ENCODE peak calls at places on chromosomes 13 and 19, in six cellular contexts. F, I, W, L, X and H are unnamed samples.

GRCh38 chr13:99693812-99694211 is 192.5 kb downstream of the TM9SF2 start:
- DNase-seq in F (no peak), I (no peak), W (no peak), L (no peak), X (no peak), H (no peak)

GRCh38 chr13:46051958-46052313 is 610 bp downstream of the ZC3H13 start:
- DNase-seq in F (no peak), I (no peak), W (no peak), L (no peak), X (no peak), H (no peak)

GRCh38 chr13:93727301-93728141 is 500.9 kb downstream of the GPC6 start:
- DNase-seq in F (no peak), I (no peak), W (no peak), L (peak; percentile 57), X (no peak), H (no peak)

GRCh38 chr13:74825170-74825948 is 656.6 kb downstream of the TBC1D4 start:
- DNase-seq in F (no peak), I (peak; percentile 23), W (no peak), L (peak; percentile 64), X (peak; percentile 48), H (no peak)

GRCh38 chr19:33132425-33132824 is 511 bp downstream of the WDR88 start:
- DNase-seq in F (no peak), I (no peak), W (no peak), L (no peak), X (no peak), H (no peak)

GRCh38 chr13:79810671-79811070 is 329.7 kb downstream of the NDFIP2 start:
- DNase-seq in F (no peak), I (peak; percentile 31), W (no peak), L (peak; percentile 61), X (no peak), H (no peak)

GRCh38 chr19:42989851-42990250 is 36.4 kb downstream of the PSG11 start:
- DNase-seq in F (no peak), I (no peak), W (no peak), L (no peak), X (no peak), H (no peak)

GRCh38 chr13:96900992-96901391 is 93.3 kb downstream of the OXGR1 start:
- DNase-seq in F (no peak), I (no peak), W (no peak), L (no peak), X (no peak), H (no peak)

GRCh38 chr13:26629260-26629659 is 71.8 kb downstream of the WASF3 start:
- DNase-seq in F (no peak), I (no peak), W (no peak), L (no peak), X (no peak), H (no peak)

GRCh38 chr19:41861098-41861768 is 1.2 kb downstream of the RPS19 start:
- DNase-seq in F (no peak), I (no peak), W (no peak), L (no peak), X (no peak), H (no peak)

GRCh38 chr13:111210945-111211469 is 95.9 kb downstream of the ARHGEF7 start:
- DNase-seq in F (no peak), I (no peak), W (no peak), L (peak; percentile 26), X (no peak), H (no peak)

GRCh38 chr19:49552749-49553148 is 24.9 kb downstream of the RCN3 start:
- DNase-seq in F (no peak), I (no peak), W (no peak), L (no peak), X (no peak), H (no peak)

GRCh38 chr13:33611016-33611805 is 206.7 kb upstream of the RFC3 start:
- DNase-seq in F (peak; percentile 48), I (no peak), W (no peak), L (peak; percentile 74), X (peak; percentile 35), H (peak; percentile 84)

GRCh38 chr13:111385182-111385857 is 64.9 kb downstream of the TEX29 start:
- DNase-seq in F (no peak), I (no peak), W (no peak), L (no peak), X (no peak), H (peak; percentile 6)

GRCh38 chr13:67769063-67769986 is 539.2 kb upstream of the PCDH9 start:
- DNase-seq in F (no peak), I (no peak), W (no peak), L (no peak), X (no peak), H (no peak)

DNA sequence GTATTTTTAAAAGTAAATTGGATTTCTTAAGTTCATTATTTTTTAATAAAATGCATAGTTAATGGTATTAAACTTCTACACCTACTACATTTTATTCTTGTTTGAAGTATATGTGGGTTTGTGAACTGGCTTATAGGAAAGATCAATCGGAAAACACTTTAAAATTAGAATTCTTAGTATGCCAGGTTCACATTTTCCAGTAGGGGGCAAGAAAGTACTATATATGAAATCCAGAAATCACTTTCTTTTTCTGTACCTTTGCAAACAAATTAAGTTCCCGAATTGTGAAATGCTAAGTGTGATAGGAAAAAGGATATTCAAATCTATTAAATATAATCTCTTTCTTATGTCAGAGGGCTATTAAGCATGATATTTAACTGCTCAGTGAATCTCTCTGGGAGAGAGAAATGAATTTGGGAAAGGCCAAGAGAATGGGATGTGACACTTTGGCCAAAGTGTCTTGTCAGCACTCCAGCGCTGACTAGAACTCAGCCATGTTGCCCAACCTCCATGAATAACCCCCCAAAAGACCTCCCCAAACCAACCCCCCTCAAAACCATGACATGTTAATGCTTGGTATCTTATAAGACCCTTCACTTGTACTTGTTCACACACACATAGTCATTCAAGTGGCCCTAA is 122.6 kb upstream of the SLC10A2 start:
- DNase-seq in F (no peak), I (no peak), W (no peak), L (peak; percentile 64), X (no peak), H (no peak)
- TF ChIP-seq CTCF in F (no peak), I (no peak), W (peak; percentile 41), L (peak; percentile 52), X (no peak), H (peak; percentile 61)

DNA sequence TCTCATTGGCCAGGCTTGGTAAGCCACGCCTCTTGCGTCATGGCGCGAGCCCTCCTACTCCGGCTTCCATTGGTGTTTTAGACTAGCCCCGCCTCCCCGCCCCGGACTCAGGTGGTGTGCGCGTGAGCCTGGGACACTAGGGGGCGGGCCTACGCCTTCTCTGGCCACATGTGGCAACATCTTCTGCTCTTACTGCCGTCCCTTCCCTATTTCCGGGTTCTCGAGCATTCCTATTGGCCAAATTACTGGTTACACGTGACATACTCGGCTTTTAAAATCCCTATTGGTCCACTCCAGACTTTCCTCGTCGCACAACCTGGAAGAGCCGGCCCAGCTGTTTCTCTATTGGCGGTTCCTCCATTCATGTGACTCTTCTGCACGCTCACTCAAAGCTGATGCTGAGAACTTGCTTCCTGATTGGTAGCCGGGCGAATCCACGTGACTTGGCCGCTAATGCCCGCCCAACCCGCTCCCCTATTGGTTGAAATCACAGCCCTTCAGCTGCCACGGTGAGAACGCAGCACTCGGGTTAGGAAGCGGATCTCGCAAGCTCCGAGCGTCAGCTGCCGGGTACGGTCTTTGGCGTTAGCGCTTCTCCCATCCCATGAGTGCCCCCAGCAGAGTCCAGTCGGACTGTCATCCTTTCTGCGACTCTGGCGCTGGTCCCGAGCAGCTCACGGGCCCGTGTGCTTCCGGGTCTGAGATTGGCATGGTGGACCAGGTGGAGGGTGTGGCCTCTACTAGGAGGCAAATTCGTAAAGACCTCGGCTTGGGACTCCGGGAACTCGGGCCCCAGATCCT is at the start of gene BLOC1S3:
- DNase-seq in F (peak; percentile 100), I (peak; percentile 100), W (peak; percentile 100), L (peak; percentile 100), X (peak; percentile 100), H (peak; percentile 100)
- TF ChIP-seq CTCF in F (peak; percentile 36), I (peak; percentile 65), W (peak; percentile 43), L (peak; percentile 28), X (peak; percentile 33), H (peak; percentile 74)

DNA sequence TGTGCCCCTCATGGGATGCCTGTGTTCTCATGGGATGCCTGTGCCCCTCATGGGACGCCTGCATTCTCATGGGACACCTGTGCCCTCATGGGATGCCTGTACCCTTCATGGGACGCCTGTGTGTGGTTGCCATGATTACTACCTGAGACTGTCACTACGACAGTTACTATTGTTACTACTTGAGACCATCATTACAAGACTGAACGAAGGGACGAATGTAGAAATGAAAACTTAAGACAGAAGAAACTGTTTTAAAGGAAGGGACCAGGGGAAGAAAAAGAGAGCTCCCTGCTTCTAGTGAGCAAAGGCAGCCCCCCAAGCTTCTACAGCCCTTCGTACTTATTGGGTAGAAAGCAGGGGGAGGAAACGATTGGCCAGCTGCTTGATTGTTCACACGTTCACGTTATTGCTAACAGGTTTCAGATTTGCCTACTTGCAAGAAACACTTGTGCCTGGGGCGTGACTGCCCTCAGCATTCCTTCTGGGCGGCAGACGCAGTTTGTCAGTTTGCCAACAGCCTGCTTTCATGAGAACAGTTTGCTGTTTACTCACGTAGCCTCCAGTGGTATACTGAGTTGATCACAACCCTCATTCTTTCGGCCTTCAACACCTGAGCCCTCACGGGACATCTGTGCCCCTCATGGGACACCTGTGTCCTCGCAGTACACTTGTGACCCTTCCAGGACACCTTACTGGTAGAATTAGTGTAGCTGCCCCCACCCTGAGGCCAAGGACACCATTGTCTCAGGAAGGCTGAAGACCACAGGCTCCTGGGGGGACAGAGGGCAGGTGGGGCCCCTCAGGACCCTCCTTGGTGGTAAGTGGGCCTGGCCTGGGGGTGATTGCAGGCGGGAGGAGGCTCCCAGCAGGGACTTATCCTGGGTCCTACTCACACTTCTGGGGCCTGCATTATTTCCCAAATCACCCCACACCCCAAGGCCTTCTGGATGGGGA is 2.5 kb upstream of the S1PR4 start:
- DNase-seq in F (no peak), I (peak; percentile 54), W (peak; percentile 89), L (peak; percentile 51), X (peak; percentile 47), H (no peak)
- TF ChIP-seq CTCF in F (no peak), I (no peak), W (no peak), L (no peak), X (no peak), H (no peak)

GRCh38 chr13:40384976-40385857 is 281.2 kb downstream of the FOXO1 start:
- DNase-seq in F (no peak), I (no peak), W (no peak), L (no peak), X (no peak), H (no peak)
- TF ChIP-seq CTCF in F (no peak), I (no peak), W (no peak), L (no peak), X (no peak), H (no peak)

GRCh38 chr13:29255567-29255966 is 339.9 kb downstream of the SLC7A1 start:
- DNase-seq in F (no peak), I (no peak), W (no peak), L (no peak), X (no peak), H (no peak)

GRCh38 chr13:29254971-29255370 is 340.5 kb downstream of the SLC7A1 start:
- DNase-seq in F (no peak), I (no peak), W (no peak), L (no peak), X (no peak), H (no peak)

GRCh38 chr13:29266261-29266660 is 329.2 kb downstream of the SLC7A1 start:
- DNase-seq in F (no peak), I (no peak), W (no peak), L (no peak), X (no peak), H (no peak)

DNA sequence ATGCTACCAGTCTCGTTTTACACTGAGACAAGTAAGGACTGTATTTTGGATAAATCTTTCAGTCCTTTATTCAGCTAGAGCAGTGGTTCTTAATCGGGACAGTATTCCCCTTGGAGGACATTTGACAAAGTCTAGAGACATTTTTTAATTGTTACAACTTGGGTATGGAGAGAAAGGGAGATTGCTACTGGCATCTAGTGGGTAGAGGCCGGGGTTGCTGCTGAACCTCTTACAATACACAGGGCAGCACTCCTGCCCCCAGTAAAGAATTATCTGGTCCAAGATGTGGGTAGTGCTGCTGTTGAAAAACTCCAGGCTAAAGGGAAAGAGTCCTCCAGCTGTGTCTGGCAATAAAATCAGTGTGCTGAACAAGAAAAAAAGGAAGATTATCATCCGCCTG is 334.8 kb downstream of the SLC7A1 start:
- DNase-seq in F (no peak), I (no peak), W (no peak), L (no peak), X (no peak), H (no peak)
- TF ChIP-seq CTCF in F (no peak), I (no peak), W (no peak), L (no peak), X (no peak), H (peak; percentile 16)